ENCODE peak calls at places on chromosomes 12 and 14, in four cellular contexts. F, V, M and U are unnamed samples.

GRCh38 chr12:2642176-2642892 is 152.4 kb upstream of the FKBP4 start:
- DNase-seq in F (no peak), V (no peak), M (no peak), U (no peak)

GRCh38 chr14:73633517-73634332 is 11.1 kb upstream of the DNAL1 start:
- DNase-seq in F (peak; percentile 70), M (peak; percentile 47), V (peak; percentile 65), U (no peak)

GRCh38 chr12:31321565-31322228 is 4.3 kb downstream of the SINHCAF start:
- DNase-seq in F (no peak), M (no peak), V (no peak), U (no peak)

GRCh38 chr12:52805739-52806138 is 8.2 kb downstream of the KRT4 start:
- DNase-seq in M (no peak), V (no peak), F (no peak), U (no peak)

GRCh38 chr12:12201274-12201758 is 65.5 kb downstream of the LRP6 start:
- DNase-seq in M (no peak), F (no peak), V (no peak), U (no peak)

GRCh38 chr14:87179936-87180335 is 813.0 kb downstream of the GALC start:
- DNase-seq in V (no peak), M (no peak), F (no peak), U (no peak)

GRCh38 chr12:21831671-21832357 is 57.3 kb upstream of the KCNJ8 start:
- DNase-seq in V (no peak), M (no peak), F (peak; percentile 49), U (no peak)

GRCh38 chr12:117580718-117581062 is 219.3 kb upstream of the NOS1 start:
- DNase-seq in V (no peak), F (peak; percentile 48), M (no peak), U (no peak)

GRCh38 chr12:116718578-116719454 is 19.1 kb downstream of the SPRING1 start:
- DNase-seq in F (no peak), M (no peak), V (peak; percentile 36), U (no peak)

GRCh38 chr14:59918824-59919581 is 941 bp upstream of the LRRC9 start:
- DNase-seq in V (peak; percentile 27), M (no peak), F (peak; percentile 50), U (no peak)

GRCh38 chr12:51048601-51049369 is 658 bp downstream of the LETMD1 start:
- DNase-seq in V (no peak), M (no peak), F (no peak), U (no peak)

GRCh38 chr14:104783484-104784217 is 11.9 kb downstream of the AKT1 start:
- DNase-seq in M (no peak), F (no peak), V (no peak), U (no peak)